ENCODE peak calls at places on chromosome 4, in ten cellular contexts. L is OCI-LY7; Y is GM23248; H is neural progenitor cell; P is HCT116; Q is dorsolateral prefrontal cortex; R is hepatocyte; K is AG10803; W is adrenal gland; E is naive thymus-derived CD4-positive, alpha-beta T cell. C is an unnamed sample.

GRCh38 chr4:182922551-182923284 is 5.5 kb upstream of the DCTD start:
- DNase-seq in L (no peak), Y (no peak), H (no peak), P (no peak), Q (no peak), R (peak), K (peak), W (no peak), E (no peak), C (no peak)

GRCh38 chr4:163694385-163694784 is 199.9 kb downstream of the TMA16 start:
- DNase-seq in L (no peak), Y (no peak), H (no peak), P (no peak), Q (no peak), R (no peak), K (no peak), W (no peak), E (no peak), C (no peak)

GRCh38 chr4:79574741-79575451 is 166.9 kb upstream of the GK2 start:
- DNase-seq in L (no peak), Y (no peak), H (no peak), P (no peak), Q (no peak), R (no peak), K (no peak), W (no peak), E (no peak), C (no peak)

GRCh38 chr4:86441175-86441960 is 81.5 kb upstream of the MAPK10 start:
- DNase-seq in L (no peak), Y (peak), H (peak), P (no peak), Q (no peak), R (no peak), K (no peak), W (no peak), E (no peak), C (no peak)

GRCh38 chr4:8403173-8403753 is 37.3 kb downstream of the ACOX3 start:
- DNase-seq in L (peak), Y (peak), H (peak), P (peak), Q (peak), R (peak), K (peak), W (peak), E (peak), C (no peak)

GRCh38 chr4:17787315-17787714 is 5.9 kb upstream of the FAM184B start:
- DNase-seq in L (no peak), Y (peak), H (no peak), P (no peak), Q (no peak), R (no peak), K (no peak), W (no peak), E (no peak), C (no peak)

GRCh38 chr4:184801781-184802180 is 24.0 kb downstream of the ACSL1 start:
- DNase-seq in L (no peak), Y (peak), H (no peak), P (no peak), Q (no peak), R (no peak), K (peak), W (no peak), E (no peak), C (no peak)

GRCh38 chr4:99968330-99968729 is 18.3 kb upstream of the H2AZ1 start:
- DNase-seq in L (no peak), Y (peak), H (no peak), P (no peak), Q (no peak), R (peak), K (peak), W (no peak), E (no peak), C (no peak)

GRCh38 chr4:74734995-74735394 is 59.3 kb downstream of the BTC start:
- DNase-seq in L (no peak), Y (no peak), H (no peak), P (no peak), Q (no peak), R (no peak), K (no peak), W (no peak), E (no peak), C (no peak)

GRCh38 chr4:31995943-31996901 is 1276.1 kb downstream of the PCDH7 start:
- DNase-seq in L (no peak), Y (no peak), H (peak), P (no peak), Q (no peak), R (peak), K (no peak), W (no peak), E (no peak), C (no peak)

GRCh38 chr4:128286474-128287158 is 997 bp downstream of the PGRMC2 start:
- DNase-seq in L (peak), Y (peak), H (peak), P (peak), Q (no peak), R (peak), K (peak), W (peak), E (peak), C (peak)

GRCh38 chr4:6516762-6517161 is 44.3 kb upstream of the PPP2R2C start:
- DNase-seq in L (no peak), Y (no peak), H (no peak), P (no peak), Q (no peak), R (no peak), K (no peak), W (no peak), E (no peak), C (no peak)

GRCh38 chr4:47122592-47123291 is 91.4 kb downstream of the GABRB1 start:
- DNase-seq in L (peak), Y (peak), H (peak), P (peak), Q (no peak), R (peak), K (peak), W (peak), E (peak), C (peak)

GRCh38 chr4:15100994-15101695 is 98.9 kb downstream of the CPEB2 start:
- DNase-seq in L (no peak), Y (peak), H (no peak), P (no peak), Q (no peak), R (no peak), K (peak), W (no peak), E (no peak), C (no peak)

GRCh38 chr4:20281453-20281852 is 29.7 kb downstream of the SLIT2 start:
- DNase-seq in L (no peak), Y (no peak), H (peak), P (no peak), Q (no peak), R (no peak), K (no peak), W (no peak), E (no peak), C (no peak)

GRCh38 chr4:77877771-77878170 is 15.1 kb downstream of the MRPL1 start:
- DNase-seq in L (no peak), Y (no peak), H (no peak), P (no peak), Q (no peak), R (no peak), K (no peak), W (no peak), E (no peak), C (no peak)

GRCh38 chr4:48290146-48290772 is 20.6 kb upstream of the TEC start:
- DNase-seq in L (peak), Y (peak), H (peak), P (peak), Q (no peak), R (peak), K (peak), W (peak), E (no peak), C (no peak)

GRCh38 chr4:56425518-56425917 is 9.9 kb downstream of the PPAT start:
- DNase-seq in L (no peak), Y (no peak), H (no peak), P (no peak), Q (no peak), R (no peak), K (no peak), W (no peak), E (no peak), C (no peak)
- H3K4me3 ChIP-seq in L (no peak), Y (no peak), H (no peak), P (no peak), Q (no peak), R (no peak), K (no peak), W (no peak), E (no peak), C (no peak)

DNA sequence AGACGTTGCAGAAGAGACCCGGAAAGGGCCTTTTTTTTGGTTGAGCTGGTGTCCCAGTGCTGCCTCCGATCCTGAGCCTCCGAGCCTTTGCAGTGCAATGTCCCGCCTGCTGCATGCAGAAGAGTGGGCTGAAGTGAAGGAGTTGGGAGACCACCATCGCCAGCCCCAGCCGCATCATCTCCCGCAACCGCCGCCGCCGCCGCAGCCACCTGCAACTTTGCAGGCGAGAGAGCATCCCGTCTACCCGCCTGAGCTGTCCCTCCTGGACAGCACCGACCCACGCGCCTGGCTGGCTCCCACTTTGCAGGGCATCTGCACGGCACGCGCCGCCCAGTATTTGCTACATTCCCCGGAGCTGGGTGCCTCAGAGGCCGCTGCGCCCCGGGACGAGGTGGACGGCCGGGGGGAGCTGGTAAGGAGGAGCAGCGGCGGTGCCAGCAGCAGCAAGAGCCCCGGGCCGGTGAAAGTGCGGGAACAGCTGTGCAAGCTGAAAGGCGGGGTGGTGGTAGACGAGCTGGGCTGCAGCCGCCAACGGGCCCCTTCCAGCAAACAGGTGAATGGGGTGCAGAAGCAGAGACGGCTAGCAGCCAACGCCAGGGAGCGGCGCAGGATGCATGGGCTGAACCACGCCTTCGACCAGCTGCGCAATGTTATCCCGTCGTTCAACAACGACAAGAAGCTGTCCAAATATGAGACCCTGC is 427 bp downstream of the ATOH1 start:
- DNase-seq in L (no peak), Y (peak), H (peak), P (no peak), Q (no peak), R (peak), K (no peak), W (peak), E (no peak), C (no peak)
- H3K4me3 ChIP-seq in L (no peak), Y (peak), H (peak), P (peak), Q (peak), R (peak), K (peak), W (peak), E (no peak), C (peak)

GRCh38 chr4:186078977-186079697 is 10.2 kb downstream of the TLR3 start:
- DNase-seq in L (no peak), Y (no peak), H (peak), P (no peak), Q (no peak), R (no peak), K (no peak), W (no peak), E (no peak), C (no peak)
- H3K4me3 ChIP-seq in L (no peak), Y (no peak), H (peak), P (no peak), Q (no peak), R (no peak), K (no peak), W (no peak), E (no peak), C (no peak)

GRCh38 chr4:185966997-185967775 is 101.8 kb upstream of the TLR3 start:
- DNase-seq in L (no peak), Y (peak), H (no peak), P (no peak), Q (no peak), R (no peak), K (peak), W (no peak), E (no peak), C (no peak)

GRCh38 chr4:185966549-185966948 is 102.4 kb upstream of the TLR3 start:
- DNase-seq in L (no peak), Y (no peak), H (no peak), P (no peak), Q (no peak), R (no peak), K (no peak), W (no peak), E (no peak), C (no peak)

GRCh38 chr4:185969657-185970056 is 99.3 kb upstream of the TLR3 start:
- DNase-seq in L (no peak), Y (no peak), H (no peak), P (no peak), Q (no peak), R (no peak), K (no peak), W (no peak), E (no peak), C (no peak)

DNA sequence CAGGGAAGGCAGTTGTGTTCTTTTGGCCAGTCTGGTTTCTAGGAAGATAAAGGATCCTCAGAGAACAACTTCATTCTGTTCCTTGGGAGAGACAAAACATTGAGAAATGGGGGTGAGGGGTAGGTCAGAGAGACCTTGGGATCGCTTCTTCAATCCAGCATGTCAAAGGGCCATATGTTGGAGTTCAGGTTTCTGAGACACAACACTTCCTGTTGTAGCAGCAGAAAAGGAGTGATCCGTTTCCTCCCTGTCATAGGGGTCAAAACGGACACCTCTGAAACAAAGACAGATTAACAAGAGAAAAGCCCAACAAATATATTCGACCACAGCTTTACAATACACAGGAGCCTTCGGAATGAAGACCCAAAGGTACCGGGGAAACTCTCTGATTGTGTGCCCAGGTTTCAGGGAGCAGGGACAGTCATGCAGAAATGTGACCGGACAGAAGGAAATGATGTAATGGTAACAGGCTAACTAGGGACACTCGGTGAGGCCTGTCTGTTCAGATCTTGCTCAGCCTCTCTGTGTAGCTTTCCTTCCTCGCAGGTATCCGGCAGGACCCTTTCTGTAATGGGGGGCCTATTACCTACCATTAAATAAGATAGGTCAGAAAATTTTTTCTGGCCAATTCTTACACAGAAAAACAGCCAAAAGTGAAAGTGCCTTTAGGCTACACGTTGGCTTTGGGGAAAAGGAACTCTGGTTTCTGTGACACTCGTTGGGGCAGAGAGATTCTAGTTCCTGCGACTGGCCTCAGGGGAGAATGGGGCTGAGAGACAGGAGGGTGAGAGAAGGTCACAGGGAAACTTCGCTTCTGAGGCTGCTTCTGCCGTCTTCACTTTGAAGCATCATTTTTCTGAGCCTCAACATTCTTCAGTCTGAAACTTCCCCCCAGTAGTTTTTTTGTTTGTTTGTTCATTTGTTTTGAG is 103.2 kb upstream of the TLR3 start:
- DNase-seq in L (no peak), Y (no peak), H (no peak), P (no peak), Q (no peak), R (no peak), K (no peak), W (peak), E (no peak), C (no peak)
- H3K4me3 ChIP-seq in L (no peak), Y (no peak), H (no peak), P (no peak), Q (no peak), R (no peak), K (no peak), W (no peak), E (no peak), C (no peak)

GRCh38 chr4:123976285-123976684 is 579.7 kb downstream of the SPRY1 start:
- DNase-seq in L (peak), Y (no peak), H (peak), P (no peak), Q (no peak), R (no peak), K (peak), W (no peak), E (no peak), C (no peak)

GRCh38 chr4:123977623-123978022 is 581.0 kb downstream of the SPRY1 start:
- DNase-seq in L (no peak), Y (peak), H (peak), P (no peak), Q (no peak), R (peak), K (no peak), W (no peak), E (no peak), C (no peak)

GRCh38 chr4:123978637-123979036 is 582.0 kb downstream of the SPRY1 start:
- DNase-seq in L (no peak), Y (no peak), H (no peak), P (no peak), Q (no peak), R (no peak), K (no peak), W (no peak), E (no peak), C (no peak)

GRCh38 chr4:123974419-123975105 is 578.0 kb downstream of the SPRY1 start:
- DNase-seq in L (no peak), Y (no peak), H (no peak), P (no peak), Q (no peak), R (no peak), K (peak), W (no peak), E (no peak), C (no peak)

GRCh38 chr4:123976875-123977274 is 580.3 kb downstream of the SPRY1 start:
- DNase-seq in L (no peak), Y (no peak), H (no peak), P (no peak), Q (no peak), R (no peak), K (no peak), W (no peak), E (no peak), C (no peak)
- H3K4me3 ChIP-seq in L (no peak), Y (no peak), H (no peak), P (no peak), Q (no peak), R (no peak), K (no peak), W (no peak), E (no peak), C (no peak)

GRCh38 chr4:188452097-188452496 is 312.9 kb downstream of the TRIML1 start:
- DNase-seq in L (no peak), Y (no peak), H (peak), P (no peak), Q (no peak), R (no peak), K (no peak), W (no peak), E (no peak), C (no peak)

GRCh38 chr4:188454573-188454972 is 315.3 kb downstream of the TRIML1 start:
- DNase-seq in L (no peak), Y (no peak), H (peak), P (no peak), Q (no peak), R (no peak), K (no peak), W (no peak), E (no peak), C (no peak)

DNA sequence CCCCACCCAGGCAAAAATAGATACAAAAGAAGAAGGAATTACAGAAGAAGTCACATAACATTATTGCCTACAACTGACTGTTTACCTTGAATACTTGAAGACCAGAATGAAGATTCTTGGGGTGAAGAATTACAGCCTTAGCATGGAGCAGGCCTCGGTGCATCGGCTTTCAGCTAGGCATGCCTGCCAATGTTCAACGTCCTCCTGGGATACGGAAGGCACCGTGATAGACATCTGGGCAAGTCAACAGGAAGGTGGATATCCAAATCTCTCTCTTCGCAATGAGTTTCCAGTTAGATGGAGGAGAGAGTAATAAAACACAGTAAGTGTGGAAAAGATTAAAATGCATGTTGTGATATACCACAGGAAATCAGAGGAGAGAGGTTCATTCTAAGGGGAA is 316.1 kb downstream of the TRIML1 start:
- DNase-seq in L (no peak), Y (no peak), H (no peak), P (no peak), Q (no peak), R (no peak), K (no peak), W (no peak), E (no peak), C (no peak)
- H3K4me3 ChIP-seq in L (no peak), Y (no peak), H (no peak), P (no peak), Q (no peak), R (no peak), K (peak), W (no peak), E (no peak), C (no peak)

C was measured in Jurkat, Clone E6-1.